ENCODE peak calls at places on chromosome 13, in nine cellular contexts. One of them, this sample, is unnamed.
A peak's percentile ranks its signal among the peaks of the same experiment; 100 is the strongest.

GRCh38 chr13:113393572-113394503 is 29.9 kb upstream of the GRTP1 start:
- DNase-seq in body of pancreas: peak; percentile 79
- DNase-seq in stomach: peak; percentile 88
- DNase-seq in GM12891: peak; percentile 98
- DNase-seq in Peyer's patch: peak; percentile 78
- DNase-seq in HepG2: peak; percentile 62
- DNase-seq in endothelial cell of umbilical vein: peak; percentile 61
- DNase-seq in spleen: peak; percentile 97
- DNase-seq in heart left ventricle: peak; percentile 84
- DNase-seq in this sample: peak; percentile 87

GRCh38 chr13:78121459-78122348 is 203.1 kb upstream of the EDNRB start:
- DNase-seq in HepG2: peak; percentile 37
- DNase-seq in Peyer's patch: peak; percentile 19
- DNase-seq in endothelial cell of umbilical vein: peak; percentile 82
- DNase-seq in stomach: peak; percentile 46
- DNase-seq in spleen: no peak
- DNase-seq in GM12891: no peak
- DNase-seq in body of pancreas: peak; percentile 28
- DNase-seq in heart left ventricle: peak; percentile 30
- DNase-seq in this sample: peak; percentile 78

GRCh38 chr13:51921790-51922740 is 60.3 kb downstream of the CCDC70 start:
- DNase-seq in spleen: no peak
- DNase-seq in heart left ventricle: no peak
- DNase-seq in endothelial cell of umbilical vein: no peak
- DNase-seq in body of pancreas: no peak
- DNase-seq in stomach: no peak
- DNase-seq in Peyer's patch: no peak
- DNase-seq in HepG2: no peak
- DNase-seq in GM12891: no peak
- DNase-seq in this sample: peak; percentile 54

GRCh38 chr13:100254002-100254401 is 165.1 kb downstream of the PCCA start:
- DNase-seq in HepG2: no peak
- DNase-seq in stomach: no peak
- DNase-seq in GM12891: no peak
- DNase-seq in Peyer's patch: no peak
- DNase-seq in spleen: no peak
- DNase-seq in endothelial cell of umbilical vein: no peak
- DNase-seq in heart left ventricle: no peak
- DNase-seq in body of pancreas: no peak
- DNase-seq in this sample: peak; percentile 5

GRCh38 chr13:22372261-22372660 is 701.4 kb downstream of the FGF9 start:
- DNase-seq in HepG2: no peak
- DNase-seq in body of pancreas: no peak
- DNase-seq in spleen: no peak
- DNase-seq in GM12891: no peak
- DNase-seq in heart left ventricle: no peak
- DNase-seq in stomach: no peak
- DNase-seq in Peyer's patch: no peak
- DNase-seq in endothelial cell of umbilical vein: no peak
- DNase-seq in this sample: no peak

GRCh38 chr13:26663801-26664200 is 96.8 kb downstream of the GPR12 start:
- DNase-seq in HepG2: no peak
- DNase-seq in GM12891: no peak
- DNase-seq in body of pancreas: no peak
- DNase-seq in stomach: no peak
- DNase-seq in endothelial cell of umbilical vein: peak; percentile 60
- DNase-seq in Peyer's patch: no peak
- DNase-seq in heart left ventricle: no peak
- DNase-seq in spleen: no peak
- DNase-seq in this sample: no peak

GRCh38 chr13:75705908-75706307 is 69.8 kb downstream of the LMO7 start:
- DNase-seq in HepG2: no peak
- DNase-seq in heart left ventricle: no peak
- DNase-seq in Peyer's patch: no peak
- DNase-seq in body of pancreas: no peak
- DNase-seq in GM12891: no peak
- DNase-seq in endothelial cell of umbilical vein: no peak
- DNase-seq in stomach: no peak
- DNase-seq in spleen: no peak
- DNase-seq in this sample: no peak

GRCh38 chr13:64488731-64489130 is 2741.4 kb downstream of the PCDH9 start:
- DNase-seq in HepG2: no peak
- DNase-seq in endothelial cell of umbilical vein: no peak
- DNase-seq in spleen: no peak
- DNase-seq in GM12891: no peak
- DNase-seq in Peyer's patch: no peak
- DNase-seq in stomach: no peak
- DNase-seq in body of pancreas: no peak
- DNase-seq in heart left ventricle: no peak
- DNase-seq in this sample: no peak

GRCh38 chr13:36288794-36289391 is 8.7 kb downstream of the CCDC169 start:
- DNase-seq in stomach: no peak
- DNase-seq in heart left ventricle: no peak
- DNase-seq in body of pancreas: no peak
- DNase-seq in GM12891: no peak
- DNase-seq in Peyer's patch: no peak
- DNase-seq in HepG2: no peak
- DNase-seq in spleen: no peak
- DNase-seq in endothelial cell of umbilical vein: no peak
- DNase-seq in this sample: peak; percentile 37

GRCh38 chr13:37070956-37071355 is 11.5 kb upstream of the SUPT20H start:
- DNase-seq in endothelial cell of umbilical vein: no peak
- DNase-seq in heart left ventricle: no peak
- DNase-seq in Peyer's patch: no peak
- DNase-seq in HepG2: no peak
- DNase-seq in spleen: peak; percentile 42
- DNase-seq in body of pancreas: no peak
- DNase-seq in stomach: no peak
- DNase-seq in GM12891: no peak
- DNase-seq in this sample: no peak

GRCh38 chr13:23447927-23448326 is 14.4 kb upstream of the SACS start:
- DNase-seq in Peyer's patch: no peak
- DNase-seq in body of pancreas: no peak
- DNase-seq in endothelial cell of umbilical vein: no peak
- DNase-seq in GM12891: no peak
- DNase-seq in spleen: no peak
- DNase-seq in heart left ventricle: no peak
- DNase-seq in HepG2: no peak
- DNase-seq in stomach: no peak
- DNase-seq in this sample: no peak

GRCh38 chr13:106242554-106242953 is 292.9 kb downstream of the EFNB2 start:
- DNase-seq in endothelial cell of umbilical vein: no peak
- DNase-seq in body of pancreas: no peak
- DNase-seq in GM12891: no peak
- DNase-seq in HepG2: no peak
- DNase-seq in heart left ventricle: no peak
- DNase-seq in spleen: no peak
- DNase-seq in Peyer's patch: no peak
- DNase-seq in stomach: no peak
- DNase-seq in this sample: peak; percentile 19

GRCh38 chr13:43054803-43055802 is 31.7 kb downstream of the DNAJC15 start:
- DNase-seq in spleen: no peak
- DNase-seq in HepG2: peak; percentile 75
- DNase-seq in body of pancreas: no peak
- DNase-seq in stomach: no peak
- DNase-seq in endothelial cell of umbilical vein: peak; percentile 69
- DNase-seq in Peyer's patch: no peak
- DNase-seq in GM12891: no peak
- DNase-seq in heart left ventricle: peak; percentile 52
- DNase-seq in this sample: peak; percentile 44

GRCh38 chr13:47480941-47481340 is 520.1 kb downstream of the SUCLA2 start:
- DNase-seq in HepG2: no peak
- DNase-seq in stomach: no peak
- DNase-seq in spleen: no peak
- DNase-seq in endothelial cell of umbilical vein: no peak
- DNase-seq in GM12891: no peak
- DNase-seq in Peyer's patch: no peak
- DNase-seq in body of pancreas: no peak
- DNase-seq in heart left ventricle: no peak
- DNase-seq in this sample: no peak

GRCh38 chr13:50594276-50594970 is 249.1 kb downstream of the DLEU7 start:
- DNase-seq in heart left ventricle: no peak
- DNase-seq in body of pancreas: no peak
- DNase-seq in Peyer's patch: peak; percentile 90
- DNase-seq in GM12891: peak; percentile 25
- DNase-seq in HepG2: peak; percentile 34
- DNase-seq in stomach: no peak
- DNase-seq in endothelial cell of umbilical vein: no peak
- DNase-seq in spleen: peak; percentile 92
- DNase-seq in this sample: no peak

GRCh38 chr13:28138012-28138755 is at the start of gene PAN3:
- DNase-seq in endothelial cell of umbilical vein: peak; percentile 92
- DNase-seq in stomach: peak; percentile 94
- DNase-seq in GM12891: peak; percentile 69
- DNase-seq in body of pancreas: peak; percentile 90
- DNase-seq in HepG2: peak; percentile 80
- DNase-seq in heart left ventricle: peak; percentile 92
- DNase-seq in Peyer's patch: peak; percentile 88
- DNase-seq in spleen: peak; percentile 99
- DNase-seq in this sample: peak; percentile 92
- TF ChIP-seq POLR2A in endothelial cell of umbilical vein: peak; percentile 91
- TF ChIP-seq POLR2A in stomach: peak; percentile 17
- TF ChIP-seq POLR2A in GM12891: peak; percentile 89
- TF ChIP-seq POLR2A in body of pancreas: peak; percentile 51
- TF ChIP-seq POLR2A in HepG2: peak; percentile 73
- TF ChIP-seq POLR2A in heart left ventricle: no peak
- TF ChIP-seq POLR2A in Peyer's patch: peak; percentile 41
- TF ChIP-seq POLR2A in spleen: no peak
- TF ChIP-seq POLR2A in this sample: peak; percentile 85

GRCh38 chr13:32535140-32535539 is 3.5 kb downstream of the N4BP2L2 start:
- DNase-seq in heart left ventricle: no peak
- DNase-seq in spleen: no peak
- DNase-seq in GM12891: no peak
- DNase-seq in stomach: no peak
- DNase-seq in body of pancreas: no peak
- DNase-seq in HepG2: no peak
- DNase-seq in endothelial cell of umbilical vein: no peak
- DNase-seq in Peyer's patch: no peak
- DNase-seq in this sample: no peak

GRCh38 chr13:32535748-32536147 is 2.8 kb downstream of the N4BP2L2 start:
- DNase-seq in Peyer's patch: no peak
- DNase-seq in spleen: no peak
- DNase-seq in body of pancreas: no peak
- DNase-seq in GM12891: no peak
- DNase-seq in HepG2: no peak
- DNase-seq in heart left ventricle: no peak
- DNase-seq in endothelial cell of umbilical vein: no peak
- DNase-seq in stomach: no peak
- DNase-seq in this sample: no peak

GRCh38 chr13:32538621-32539246 is at the start of gene N4BP2L2:
- DNase-seq in HepG2: peak; percentile 96
- DNase-seq in body of pancreas: peak; percentile 92
- DNase-seq in spleen: peak; percentile 97
- DNase-seq in GM12891: peak; percentile 59
- DNase-seq in endothelial cell of umbilical vein: peak; percentile 99
- DNase-seq in stomach: peak; percentile 94
- DNase-seq in heart left ventricle: peak; percentile 95
- DNase-seq in Peyer's patch: peak; percentile 92
- DNase-seq in this sample: peak; percentile 98

GRCh38 chr13:32537580-32538233 is 888 bp downstream of the N4BP2L2 start:
- DNase-seq in GM12891: no peak
- DNase-seq in endothelial cell of umbilical vein: peak; percentile 6
- DNase-seq in stomach: peak; percentile 26
- DNase-seq in spleen: peak; percentile 86
- DNase-seq in body of pancreas: peak; percentile 34
- DNase-seq in Peyer's patch: peak; percentile 27
- DNase-seq in HepG2: no peak
- DNase-seq in heart left ventricle: peak; percentile 31
- DNase-seq in this sample: peak; percentile 71

GRCh38 chr13:32538234-32538620 is 368 bp downstream of the N4BP2L2 start:
- DNase-seq in body of pancreas: peak; percentile 53
- DNase-seq in GM12891: peak; percentile 8
- DNase-seq in HepG2: peak; percentile 76
- DNase-seq in heart left ventricle: peak; percentile 39
- DNase-seq in stomach: peak; percentile 63
- DNase-seq in Peyer's patch: peak; percentile 63
- DNase-seq in endothelial cell of umbilical vein: no peak
- DNase-seq in spleen: peak; percentile 86
- DNase-seq in this sample: no peak
- TF ChIP-seq POLR2A in body of pancreas: no peak
- TF ChIP-seq POLR2A in GM12891: no peak
- TF ChIP-seq POLR2A in HepG2: no peak
- TF ChIP-seq POLR2A in heart left ventricle: no peak
- TF ChIP-seq POLR2A in stomach: no peak
- TF ChIP-seq POLR2A in Peyer's patch: no peak
- TF ChIP-seq POLR2A in endothelial cell of umbilical vein: no peak
- TF ChIP-seq POLR2A in spleen: no peak
- TF ChIP-seq POLR2A in this sample: no peak

GRCh38 chr13:28031220-28031903 is 42.9 kb upstream of the URAD start:
- DNase-seq in endothelial cell of umbilical vein: no peak
- DNase-seq in heart left ventricle: peak; percentile 20
- DNase-seq in HepG2: no peak
- DNase-seq in stomach: no peak
- DNase-seq in spleen: peak; percentile 84
- DNase-seq in GM12891: no peak
- DNase-seq in body of pancreas: no peak
- DNase-seq in Peyer's patch: peak; percentile 64
- DNase-seq in this sample: no peak

GRCh38 chr13:28031929-28032328 is 43.4 kb upstream of the URAD start:
- DNase-seq in Peyer's patch: no peak
- DNase-seq in GM12891: no peak
- DNase-seq in spleen: no peak
- DNase-seq in stomach: no peak
- DNase-seq in HepG2: no peak
- DNase-seq in heart left ventricle: no peak
- DNase-seq in body of pancreas: no peak
- DNase-seq in endothelial cell of umbilical vein: no peak
- DNase-seq in this sample: no peak

GRCh38 chr13:28026508-28026907 is 38.0 kb upstream of the URAD start:
- DNase-seq in Peyer's patch: no peak
- DNase-seq in GM12891: no peak
- DNase-seq in heart left ventricle: no peak
- DNase-seq in HepG2: no peak
- DNase-seq in body of pancreas: no peak
- DNase-seq in spleen: no peak
- DNase-seq in endothelial cell of umbilical vein: no peak
- DNase-seq in stomach: no peak
- DNase-seq in this sample: no peak

GRCh38 chr13:28027070-28027469 is 38.6 kb upstream of the URAD start:
- DNase-seq in body of pancreas: no peak
- DNase-seq in GM12891: no peak
- DNase-seq in Peyer's patch: no peak
- DNase-seq in HepG2: no peak
- DNase-seq in endothelial cell of umbilical vein: no peak
- DNase-seq in stomach: no peak
- DNase-seq in heart left ventricle: no peak
- DNase-seq in spleen: no peak
- DNase-seq in this sample: no peak

GRCh38 chr13:28027607-28028364 is 39.3 kb upstream of the URAD start:
- DNase-seq in GM12891: no peak
- DNase-seq in heart left ventricle: no peak
- DNase-seq in Peyer's patch: no peak
- DNase-seq in stomach: no peak
- DNase-seq in body of pancreas: no peak
- DNase-seq in endothelial cell of umbilical vein: no peak
- DNase-seq in HepG2: no peak
- DNase-seq in spleen: no peak
- DNase-seq in this sample: no peak
- TF ChIP-seq POLR2A in GM12891: no peak
- TF ChIP-seq POLR2A in heart left ventricle: no peak
- TF ChIP-seq POLR2A in Peyer's patch: no peak
- TF ChIP-seq POLR2A in stomach: no peak
- TF ChIP-seq POLR2A in body of pancreas: no peak
- TF ChIP-seq POLR2A in endothelial cell of umbilical vein: no peak
- TF ChIP-seq POLR2A in HepG2: no peak
- TF ChIP-seq POLR2A in spleen: no peak
- TF ChIP-seq POLR2A in this sample: no peak

GRCh38 chr13:40477623-40478608 is 188.5 kb downstream of the FOXO1 start:
- DNase-seq in HepG2: peak; percentile 75
- DNase-seq in stomach: no peak
- DNase-seq in GM12891: no peak
- DNase-seq in heart left ventricle: peak; percentile 67
- DNase-seq in Peyer's patch: no peak
- DNase-seq in spleen: no peak
- DNase-seq in endothelial cell of umbilical vein: peak; percentile 94
- DNase-seq in body of pancreas: peak; percentile 28
- DNase-seq in this sample: no peak
- TF ChIP-seq POLR2A in HepG2: no peak
- TF ChIP-seq POLR2A in stomach: no peak
- TF ChIP-seq POLR2A in GM12891: no peak
- TF ChIP-seq POLR2A in heart left ventricle: no peak
- TF ChIP-seq POLR2A in Peyer's patch: no peak
- TF ChIP-seq POLR2A in spleen: no peak
- TF ChIP-seq POLR2A in endothelial cell of umbilical vein: peak; percentile 36
- TF ChIP-seq POLR2A in body of pancreas: no peak
- TF ChIP-seq POLR2A in this sample: no peak

This sample was measured in erythroblast.